ENCODE peak calls at places on chromosomes 2 and 18, in seven cellular contexts. F is psoas muscle, U is upper lobe of right lung, Q is mucosa of descending colon, Z is IMR-90, B is testis, D is PC-3. S is an unnamed sample.
A peak's percentile ranks its signal among the peaks of the same experiment; 100 is the strongest.

GRCh38 chr2:237254911-237255578 is 158.9 kb downstream of the COL6A3 start:
- DNase-seq in Z (peak; percentile 92), F (no peak), B (no peak), U (no peak), Q (no peak), D (peak; percentile 63), S (no peak)

GRCh38 chr18:44682181-44682870 is 1.6 kb downstream of the SETBP1 start:
- DNase-seq in Q (peak; percentile 50), D (no peak), B (peak; percentile 66), F (no peak), Z (no peak), U (no peak), S (peak; percentile 57)

GRCh38 chr2:67465623-67466022 is 68.5 kb downstream of the ETAA1 start:
- DNase-seq in Q (no peak), F (no peak), U (no peak), D (no peak), Z (no peak), B (no peak), S (no peak)

GRCh38 chr2:239538357-239539052 is 137.7 kb upstream of the HDAC4 start:
- DNase-seq in B (no peak), U (peak; percentile 49), F (peak; percentile 15), D (no peak), Z (no peak), Q (no peak), S (no peak)

GRCh38 chr2:39488450-39488849 is 51.4 kb upstream of the MAP4K3 start:
- DNase-seq in Q (no peak), D (peak; percentile 78), F (no peak), Z (peak; percentile 95), U (no peak), B (peak; percentile 33), S (no peak)

GRCh38 chr2:12848176-12848575 is 131.4 kb downstream of the TRIB2 start:
- DNase-seq in Z (no peak), D (no peak), F (no peak), Q (no peak), U (no peak), B (no peak), S (no peak)

GRCh38 chr18:77115461-77115907 is 17.1 kb downstream of the MBP start:
- DNase-seq in F (no peak), Z (no peak), Q (peak; percentile 41), D (no peak), U (no peak), B (no peak), S (no peak)

GRCh38 chr2:102117488-102117887 is 25.1 kb upstream of the IL1R1 start:
- DNase-seq in Q (no peak), U (no peak), B (no peak), D (no peak), Z (peak; percentile 56), F (no peak), S (no peak)

GRCh38 chr2:143732931-143733330 is 603.7 kb downstream of the ARHGAP15 start:
- DNase-seq in Z (no peak), U (no peak), Q (no peak), D (no peak), B (no peak), F (no peak), S (no peak)

GRCh38 chr2:218485986-218486667 is 67.2 kb downstream of the VIL1 start:
- DNase-seq in B (no peak), F (no peak), U (no peak), D (no peak), Z (peak; percentile 23), Q (no peak), S (no peak)

GRCh38 chr2:217954971-217955740 is 47.6 kb downstream of the TNS1 start:
- DNase-seq in F (no peak), D (no peak), Q (no peak), Z (no peak), B (no peak), U (peak; percentile 67), S (no peak)

GRCh38 chr18:48770243-48770642 is 180.5 kb downstream of the SMAD7 start:
- DNase-seq in Q (no peak), F (no peak), U (no peak), B (no peak), Z (no peak), D (no peak), S (no peak)

GRCh38 chr2:240784629-240785423 is 35.2 kb downstream of the KIF1A start:
- DNase-seq in B (no peak), F (peak; percentile 43), Z (no peak), D (no peak), U (peak; percentile 58), Q (no peak), S (no peak)

GRCh38 chr18:46481048-46481846 is 175.8 kb downstream of the LOXHD1 start:
- DNase-seq in Q (peak; percentile 81), F (no peak), B (peak; percentile 79), U (no peak), Z (peak; percentile 52), D (peak; percentile 44), S (peak; percentile 45)

GRCh38 chr2:229422005-229422404 is 150.9 kb upstream of the PID1 start:
- DNase-seq in B (no peak), U (no peak), Z (no peak), D (no peak), F (no peak), Q (no peak), S (no peak)

GRCh38 chr2:152974146-152974545 is 255.7 kb downstream of the ARL6IP6 start:
- DNase-seq in D (no peak), U (no peak), Z (no peak), F (no peak), B (no peak), Q (no peak), S (no peak)

GRCh38 chr2:182240862-182241371 is 185.9 kb downstream of the PDE1A start:
- DNase-seq in U (no peak), B (peak; percentile 50), Q (peak; percentile 78), F (no peak), D (peak; percentile 43), Z (peak; percentile 27), S (peak; percentile 55)

GRCh38 chr2:71454221-71455010 is 1.1 kb downstream of the DYSF start:
- DNase-seq in D (peak; percentile 32), B (no peak), F (peak; percentile 91), Q (no peak), Z (no peak), U (no peak), S (no peak)

GRCh38 chr2:71455011-71455740 is 1.8 kb downstream of the DYSF start:
- DNase-seq in F (no peak), Q (no peak), U (no peak), D (no peak), Z (no peak), B (no peak), S (no peak)

GRCh38 chr2:71457123-71457958 is 4.0 kb downstream of the DYSF start:
- DNase-seq in Z (no peak), Q (no peak), F (no peak), U (no peak), B (no peak), D (no peak), S (no peak)

GRCh38 chr2:71456617-71457016 is 3.3 kb downstream of the DYSF start:
- DNase-seq in U (no peak), Z (no peak), B (no peak), Q (no peak), D (no peak), F (no peak), S (no peak)

DNA sequence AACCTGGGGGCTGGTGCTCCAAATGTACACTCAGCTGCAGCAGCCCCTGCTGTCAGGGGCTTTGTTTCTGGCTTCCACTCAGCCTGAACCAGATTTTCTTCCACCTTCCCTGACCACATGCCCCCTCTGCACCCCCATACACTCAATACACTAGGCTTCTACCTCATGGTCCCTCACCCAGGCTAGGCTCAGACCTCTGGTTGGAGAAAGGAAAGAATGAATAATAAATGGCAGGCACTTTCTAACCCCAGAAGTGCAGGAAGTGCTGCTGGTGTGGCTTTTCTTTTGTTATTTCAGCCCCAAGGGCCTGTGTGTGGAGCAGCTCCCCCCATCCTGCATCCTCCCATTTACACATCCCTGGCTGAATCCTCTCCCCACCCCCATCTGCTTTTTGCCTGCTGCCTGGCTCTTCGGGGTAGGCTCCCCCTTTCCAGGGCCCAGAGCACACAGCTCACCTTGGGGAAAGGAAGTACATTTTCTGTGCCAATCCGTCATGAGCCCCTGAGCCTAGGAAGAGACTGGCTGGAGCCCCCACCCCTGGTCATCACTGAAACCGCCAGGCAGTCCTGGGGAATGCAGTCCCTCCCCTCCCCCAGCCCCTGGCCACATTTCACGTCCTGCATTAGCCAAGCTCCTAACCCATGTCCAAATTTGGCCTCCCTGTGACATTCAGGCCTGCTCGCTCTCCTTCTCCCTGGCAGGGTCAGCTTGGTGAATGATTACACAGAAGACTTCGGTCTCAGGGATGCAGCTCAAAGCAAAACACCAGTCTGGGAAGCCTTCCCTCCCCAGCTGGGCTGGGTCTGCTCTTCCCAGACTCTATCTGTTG is 2.6 kb downstream of the DYSF start:
- DNase-seq in B (no peak), U (no peak), D (no peak), F (no peak), Z (no peak), Q (no peak), S (no peak)
- H3K4me1 ChIP-seq in B (peaks cover 14% of the 10 kb centered on the region), U (peaks cover 23% of the 10 kb centered on the region), D (peaks cover 37% of the 10 kb centered on the region), F (peaks cover 82% of the 10 kb centered on the region), Z (peaks cover 5% of the 10 kb centered on the region), Q (peaks cover 7% of the 10 kb centered on the region), S (peaks cover 4% of the 10 kb centered on the region)

GRCh38 chr2:33216508-33217182 is 259.8 kb upstream of the RASGRP3 start:
- DNase-seq in D (no peak), Q (no peak), U (no peak), B (peak; percentile 23), F (peak; percentile 70), Z (peak; percentile 51), S (no peak)

GRCh38 chr2:33215299-33215698 is 261.1 kb upstream of the RASGRP3 start:
- DNase-seq in Z (peak; percentile 96), B (no peak), Q (no peak), D (peak; percentile 16), F (peak; percentile 74), U (no peak), S (no peak)

GRCh38 chr2:33219850-33220275 is 256.6 kb upstream of the RASGRP3 start:
- DNase-seq in F (no peak), U (no peak), D (peak; percentile 46), B (no peak), Q (no peak), Z (peak; percentile 73), S (no peak)

GRCh38 chr2:33215983-33216382 is 260.5 kb upstream of the RASGRP3 start:
- DNase-seq in D (no peak), U (no peak), Z (no peak), F (no peak), B (no peak), Q (no peak), S (no peak)

GRCh38 chr2:33217431-33217830 is 259.0 kb upstream of the RASGRP3 start:
- DNase-seq in Z (no peak), F (no peak), D (no peak), B (no peak), U (no peak), Q (no peak), S (no peak)
- H3K4me1 ChIP-seq in Z (peaks cover 34% of the 10 kb centered on the region), F (peaks cover 17% of the 10 kb centered on the region), D (peaks cover 15% of the 10 kb centered on the region), B (peaks cover 9% of the 10 kb centered on the region), U (peaks cover 9% of the 10 kb centered on the region), Q (no peaks in the 10 kb centered on the region), S (no peaks in the 10 kb centered on the region)

DNA sequence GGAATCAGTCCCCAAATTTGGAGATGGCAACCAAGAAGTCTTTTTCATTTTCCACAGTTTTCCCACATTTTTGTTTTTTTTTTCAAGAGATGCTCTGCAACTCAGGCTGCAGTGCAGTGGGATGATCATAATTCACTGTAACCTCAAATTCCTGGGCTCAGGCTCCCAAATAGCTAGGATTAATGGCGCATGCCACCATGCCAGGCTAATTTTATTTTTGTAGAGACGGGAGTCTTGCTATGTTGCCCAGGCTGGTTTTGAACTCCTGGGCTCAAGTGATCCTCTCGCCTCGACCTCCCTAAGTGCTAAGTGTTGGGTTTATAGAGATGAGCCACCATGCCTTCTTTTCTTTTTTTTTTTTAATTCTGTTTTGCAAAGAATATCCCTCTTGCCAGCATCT is 35.2 kb downstream of the PCBP1 start:
- DNase-seq in Q (no peak), B (no peak), U (no peak), D (no peak), Z (no peak), F (no peak), S (no peak)
- H3K4me1 ChIP-seq in Q (peaks cover 14% of the 10 kb centered on the region), B (peaks cover 19% of the 10 kb centered on the region), U (peaks cover 28% of the 10 kb centered on the region), D (peaks cover 21% of the 10 kb centered on the region), Z (peaks cover 17% of the 10 kb centered on the region), F (peaks cover 57% of the 10 kb centered on the region), S (peaks cover 6% of the 10 kb centered on the region)

GRCh38 chr18:9755110-9755509 is 47.0 kb downstream of the RAB31 start:
- DNase-seq in U (no peak), Q (no peak), D (no peak), B (no peak), F (no peak), Z (no peak), S (no peak)
- H3K4me1 ChIP-seq in U (peaks cover 18% of the 10 kb centered on the region), Q (no peaks in the 10 kb centered on the region), D (no peaks in the 10 kb centered on the region), B (peaks cover 16% of the 10 kb centered on the region), F (no peaks in the 10 kb centered on the region), Z (peaks cover 11% of the 10 kb centered on the region), S (no peaks in the 10 kb centered on the region)

S was measured in colonic mucosa.